ENCODE peak calls at places on chromosome 7, in four cellular contexts. P is right lobe of liver, S is cardiac muscle cell, M is SJSA1. G is an unnamed sample.
A peak's percentile ranks its signal among the peaks of the same experiment; 100 is the strongest.

GRCh38 chr7:41069635-41070034 is 633.3 kb downstream of the INHBA start:
- DNase-seq in P (no peak), S (no peak), M (no peak), G (no peak)

GRCh38 chr7:158976849-158977593 is 120.7 kb downstream of the DYNC2I1 start:
- DNase-seq in P (peak; percentile 80), S (peak; percentile 84), M (peak; percentile 71), G (peak; percentile 20)

GRCh38 chr7:77393261-77393660 is 22.9 kb downstream of the GSAP start:
- DNase-seq in P (no peak), S (no peak), M (no peak), G (no peak)

GRCh38 chr7:135942614-135943013 is 34.5 kb downstream of the MTPN start:
- DNase-seq in P (no peak), S (no peak), M (no peak), G (no peak)

GRCh38 chr7:75757860-75758259 is 14.2 kb downstream of the CCL26 start:
- DNase-seq in P (no peak), S (no peak), M (no peak), G (no peak)

GRCh38 chr7:38932509-38933168 is 23.6 kb upstream of the VPS41 start:
- DNase-seq in P (peak; percentile 58), S (peak; percentile 66), M (peak; percentile 67), G (peak; percentile 45)

GRCh38 chr7:42212541-42213090 is 24.4 kb downstream of the GLI3 start:
- DNase-seq in P (no peak), S (no peak), M (no peak), G (no peak)

GRCh38 chr7:125032943-125033342 is 103.3 kb upstream of the POT1 start:
- DNase-seq in P (no peak), S (no peak), M (no peak), G (no peak)

GRCh38 chr7:91239171-91239604 is 25.0 kb upstream of the FZD1 start:
- DNase-seq in P (no peak), S (peak; percentile 94), M (peak; percentile 38), G (peak; percentile 48)

GRCh38 chr7:131336956-131337355 is 9.3 kb downstream of the MKLN1 start:
- DNase-seq in P (no peak), S (peak; percentile 32), M (peak; percentile 13), G (no peak)

GRCh38 chr7:125355899-125356298 is 426.3 kb upstream of the POT1 start:
- DNase-seq in P (no peak), S (peak; percentile 1), M (peak; percentile 73), G (peak; percentile 2)

GRCh38 chr7:122200888-122201287 is 56.8 kb upstream of the AASS start:
- DNase-seq in P (no peak), S (no peak), M (no peak), G (no peak)

GRCh38 chr7:37759519-37759918 is 76.0 kb downstream of the GPR141 start:
- DNase-seq in P (no peak), S (no peak), M (no peak), G (no peak)

GRCh38 chr7:64686493-64687184 is 20.7 kb downstream of the ZNF107 start:
- DNase-seq in P (no peak), S (no peak), M (no peak), G (no peak)

GRCh38 chr7:158394936-158395335 is 192.7 kb downstream of the PTPRN2 start:
- DNase-seq in P (no peak), S (no peak), M (no peak), G (no peak)

GRCh38 chr7:1368682-1369571 is 90.3 kb downstream of the MICALL2 start:
- DNase-seq in P (peak; percentile 50), S (no peak), M (peak; percentile 12), G (peak; percentile 30)

GRCh38 chr7:87220734-87221215 is 1.2 kb upstream of the TMEM243 start:
- DNase-seq in P (no peak), S (peak; percentile 25), M (no peak), G (peak; percentile 1)

GRCh38 chr7:136405931-136406777 is 429.0 kb upstream of the MTPN start:
- DNase-seq in P (no peak), S (peak; percentile 70), M (peak; percentile 33), G (no peak)

GRCh38 chr7:102916881-102917280 is 4.1 kb downstream of the LRRC17 start:
- DNase-seq in P (no peak), S (no peak), M (no peak), G (no peak)

GRCh38 chr7:133678137-133678814 is 425.4 kb downstream of the EXOC4 start:
- DNase-seq in P (no peak), S (no peak), M (no peak), G (no peak)

GRCh38 chr7:140638311-140638791 is 2.3 kb downstream of the DENND2A start:
- DNase-seq in P (no peak), S (peak; percentile 67), M (peak; percentile 81), G (peak; percentile 87)

GRCh38 chr7:83550100-83550499 is 98.8 kb downstream of the SEMA3E start:
- DNase-seq in P (no peak), S (peak; percentile 64), M (peak; percentile 37), G (peak; percentile 17)

GRCh38 chr7:148540041-148540738 is 50.4 kb upstream of the C7orf33 start:
- DNase-seq in P (no peak), S (peak; percentile 66), M (peak; percentile 6), G (peak; percentile 74)

GRCh38 chr7:30019387-30019786 is 7.1 kb downstream of the FKBP14 start:
- DNase-seq in P (no peak), S (no peak), M (no peak), G (no peak)

GRCh38 chr7:137984181-137985041 is 17.5 kb downstream of the CREB3L2 start:
- DNase-seq in P (no peak), S (no peak), M (no peak), G (no peak)

GRCh38 chr7:121544199-121544598 is 148.1 kb upstream of the FAM3C start:
- DNase-seq in P (no peak), S (no peak), M (no peak), G (no peak)

GRCh38 chr7:74174606-74175082 is 488 bp downstream of the EIF4H start:
- DNase-seq in P (peak; percentile 65), S (peak; percentile 66), M (peak; percentile 71), G (peak; percentile 55)

GRCh38 chr7:1210321-1210978 is 22.2 kb upstream of the UNCX start:
- DNase-seq in P (no peak), S (peak; percentile 22), M (no peak), G (peak; percentile 33)

GRCh38 chr7:149855368-149856305 is 17.5 kb downstream of the ZNF862 start:
- DNase-seq in P (no peak), S (peak; percentile 72), M (peak; percentile 70), G (peak; percentile 44)

GRCh38 chr7:77458786-77459185 is 42.6 kb upstream of the GSAP start:
- DNase-seq in P (no peak), S (peak; percentile 43), M (no peak), G (no peak)

GRCh38 chr7:1532456-1533254 is 2.2 kb downstream of the MAFK start:
- DNase-seq in P (peak; percentile 87), S (peak; percentile 86), M (peak; percentile 97), G (peak; percentile 89)

GRCh38 chr7:128033246-128033645 is 2.0 kb upstream of the LRRC4 start:
- DNase-seq in P (no peak), S (no peak), M (no peak), G (no peak)

GRCh38 chr7:99041526-99041925 is 102.4 kb downstream of the SMURF1 start:
- DNase-seq in P (no peak), S (no peak), M (no peak), G (no peak)

GRCh38 chr7:6639627-6640026 is 2.5 kb downstream of the ZNF316 start:
- DNase-seq in P (no peak), S (no peak), M (no peak), G (no peak)
- H3K4me3 ChIP-seq in P (no peak overlapping the region), S (no peak overlapping the region), M (no peak overlapping the region), G (no peak overlapping the region)

DNA sequence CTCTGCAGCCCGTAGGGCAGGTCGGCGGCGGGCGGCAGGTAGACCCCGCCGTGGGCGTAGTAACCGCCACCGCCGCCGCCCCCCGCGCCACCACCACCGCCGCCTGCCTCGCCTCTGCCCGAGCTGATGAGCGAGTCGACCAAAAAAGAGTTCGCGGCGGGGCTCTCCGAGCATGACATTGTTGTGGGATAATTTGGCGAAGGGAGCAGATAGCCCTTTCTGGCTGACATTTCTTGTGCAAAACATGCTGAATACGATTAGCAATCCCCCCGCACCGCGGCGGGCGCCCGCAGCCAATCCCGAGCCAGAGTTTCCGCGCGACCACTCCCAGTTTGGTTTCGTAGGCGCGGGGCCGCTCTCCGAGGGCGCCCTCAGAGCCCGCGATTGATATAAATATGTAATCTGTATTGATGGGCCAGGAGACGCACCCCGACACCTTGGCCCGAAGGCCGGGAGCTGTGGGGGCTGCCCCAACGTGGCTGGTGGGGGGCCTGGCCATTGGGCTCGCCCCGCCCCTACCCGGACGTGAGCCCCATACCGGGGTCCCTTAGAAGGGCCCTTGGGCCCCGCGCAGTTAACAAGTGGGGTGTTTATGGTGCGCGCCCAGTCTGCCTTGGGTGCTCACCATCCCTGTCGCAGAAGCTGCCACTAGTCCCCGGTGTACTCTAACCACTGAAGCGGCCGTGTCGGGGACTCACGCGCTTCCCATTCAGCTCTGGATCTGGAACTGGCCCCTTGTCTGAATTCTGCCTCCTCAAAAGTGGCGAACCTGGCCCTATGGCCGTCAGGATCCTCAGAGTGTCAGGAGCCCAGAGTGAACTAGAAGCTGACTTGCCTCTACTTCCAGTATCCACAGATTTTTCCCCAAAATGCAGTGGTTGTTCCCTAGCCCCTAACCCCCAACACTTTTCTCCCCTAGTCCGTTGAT is at the start of gene HOXA10:
- DNase-seq in P (peak; percentile 42), S (no peak), M (peak; percentile 79), G (peak; percentile 70)
- H3K27me3 ChIP-seq in P (peaks cover 56% of the 10 kb centered on the region), S (peaks cover 100% of the 10 kb centered on the region), M (no peaks in the 10 kb centered on the region), G (no peaks in the 10 kb centered on the region)

DNA sequence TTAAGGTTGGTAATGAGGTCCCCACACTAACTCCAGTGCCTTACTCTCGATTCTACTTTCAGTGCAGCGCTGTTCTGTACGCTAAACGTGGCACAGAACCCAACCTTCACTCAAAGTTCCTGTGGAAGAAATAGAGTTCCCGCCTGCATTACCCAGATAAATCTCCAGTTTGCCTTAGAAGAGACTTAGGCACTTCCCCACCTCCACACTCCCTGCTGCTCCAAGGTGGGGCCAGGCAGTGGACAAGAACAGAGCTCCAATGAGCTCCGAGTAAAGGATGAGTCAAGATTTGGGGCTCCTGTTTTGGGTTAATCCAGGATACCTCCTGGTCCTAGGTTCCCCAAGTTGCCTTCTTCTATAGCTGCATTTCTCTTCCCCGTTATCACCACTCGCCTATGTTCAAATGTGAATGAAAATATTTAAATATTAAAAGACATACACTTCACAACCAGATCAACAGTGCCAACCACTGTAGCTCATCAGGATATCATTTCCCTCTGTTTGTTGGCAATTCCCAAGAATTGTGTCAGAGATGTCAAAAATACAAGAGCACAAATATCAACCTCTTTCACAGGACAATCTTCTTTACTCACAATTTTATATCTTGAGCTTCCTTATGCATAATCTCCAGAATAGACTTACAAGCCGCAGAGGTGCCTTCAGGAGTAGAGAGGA is 48.0 kb downstream of the MALSU1 start:
- DNase-seq in P (no peak), S (no peak), M (peak; percentile 49), G (peak; percentile 31)
- H3K36me3 ChIP-seq in P (no peaks in the 10 kb centered on the region), S (peaks cover 53% of the 10 kb centered on the region), M (peaks cover 46% of the 10 kb centered on the region), G (peaks cover 74% of the 10 kb centered on the region)

DNA sequence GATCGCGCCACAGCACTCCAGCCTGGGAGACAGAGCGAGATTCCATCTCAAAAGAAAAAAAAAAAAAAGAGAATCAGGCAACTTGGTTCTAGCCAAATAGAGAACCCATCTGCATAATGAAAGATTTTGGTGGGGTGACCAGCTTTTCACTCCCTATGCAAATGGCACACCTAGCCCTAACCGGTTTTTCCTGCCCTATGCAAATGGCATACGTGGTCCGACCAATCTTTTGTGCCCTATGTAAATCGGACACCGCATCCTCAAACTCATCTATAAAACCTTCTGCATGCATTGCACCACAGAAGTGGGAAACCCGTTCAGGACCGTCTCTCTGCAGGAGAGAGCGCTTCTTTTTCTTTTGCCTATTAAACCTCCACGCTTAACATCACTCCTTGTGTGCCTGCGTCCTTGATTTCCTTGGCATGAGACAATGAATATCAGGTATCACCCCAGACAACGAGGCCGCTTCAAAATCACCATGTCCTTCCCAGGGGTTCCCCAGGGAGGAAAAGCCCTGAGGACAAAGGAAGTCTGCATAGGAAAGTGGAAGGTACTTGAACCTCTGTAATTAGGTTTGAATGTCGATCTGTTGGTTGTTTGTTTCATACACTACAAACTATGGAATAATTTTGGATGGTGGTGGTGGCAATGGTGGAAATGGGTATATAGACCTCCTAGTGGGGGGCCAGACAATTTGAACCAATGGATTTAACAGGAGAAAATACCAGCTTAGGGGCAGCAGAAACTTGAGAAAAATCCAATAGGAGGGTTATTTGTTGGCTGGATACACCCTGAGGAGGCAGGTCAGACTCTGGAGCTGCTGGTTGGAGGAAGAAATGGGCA is 396.2 kb downstream of the TYW1 start:
- DNase-seq in P (no peak), S (no peak), M (no peak), G (no peak)
- H3K4me3 ChIP-seq in P (no peak overlapping the region), S (no peak overlapping the region), M (no peak overlapping the region), G (no peak overlapping the region)